ENCODE peak calls at places on chromosome 2, in eight cellular contexts. One of them, this sample, is unnamed.

GRCh38 chr2:10796703-10797102 is 15.9 kb downstream of the PDIA6 start:
- DNase-seq in CD4-positive, alpha-beta memory T cell: no peak
- DNase-seq in upper lobe of right lung: no peak
- DNase-seq in RWPE1: no peak
- DNase-seq in Panc1: no peak
- DNase-seq in naive thymus-derived CD4-positive, alpha-beta T cell: no peak
- DNase-seq in brain microvascular endothelial cell: no peak
- DNase-seq in ovary: no peak
- DNase-seq in this sample: no peak

GRCh38 chr2:134582547-134582899 is 136.3 kb downstream of the TMEM163 start:
- DNase-seq in ovary: no peak
- DNase-seq in brain microvascular endothelial cell: no peak
- DNase-seq in RWPE1: no peak
- DNase-seq in CD4-positive, alpha-beta memory T cell: no peak
- DNase-seq in Panc1: no peak
- DNase-seq in upper lobe of right lung: no peak
- DNase-seq in naive thymus-derived CD4-positive, alpha-beta T cell: no peak
- DNase-seq in this sample: no peak

GRCh38 chr2:239735131-239735828 is 289.9 kb downstream of the NDUFA10 start:
- DNase-seq in naive thymus-derived CD4-positive, alpha-beta T cell: peak
- DNase-seq in Panc1: no peak
- DNase-seq in brain microvascular endothelial cell: no peak
- DNase-seq in ovary: no peak
- DNase-seq in upper lobe of right lung: peak
- DNase-seq in RWPE1: no peak
- DNase-seq in CD4-positive, alpha-beta memory T cell: no peak
- DNase-seq in this sample: no peak

GRCh38 chr2:136110528-136110927 is 7.4 kb downstream of the CXCR4 start:
- DNase-seq in naive thymus-derived CD4-positive, alpha-beta T cell: no peak
- DNase-seq in upper lobe of right lung: no peak
- DNase-seq in CD4-positive, alpha-beta memory T cell: no peak
- DNase-seq in RWPE1: no peak
- DNase-seq in ovary: no peak
- DNase-seq in brain microvascular endothelial cell: no peak
- DNase-seq in Panc1: no peak
- DNase-seq in this sample: peak

GRCh38 chr2:181396575-181397062 is 60.6 kb upstream of the ITGA4 start:
- DNase-seq in upper lobe of right lung: no peak
- DNase-seq in brain microvascular endothelial cell: no peak
- DNase-seq in RWPE1: no peak
- DNase-seq in Panc1: no peak
- DNase-seq in CD4-positive, alpha-beta memory T cell: no peak
- DNase-seq in ovary: no peak
- DNase-seq in naive thymus-derived CD4-positive, alpha-beta T cell: no peak
- DNase-seq in this sample: no peak

GRCh38 chr2:207437136-207437856 is 92.5 kb upstream of the CREB1 start:
- DNase-seq in ovary: no peak
- DNase-seq in CD4-positive, alpha-beta memory T cell: no peak
- DNase-seq in RWPE1: no peak
- DNase-seq in brain microvascular endothelial cell: no peak
- DNase-seq in Panc1: no peak
- DNase-seq in upper lobe of right lung: no peak
- DNase-seq in naive thymus-derived CD4-positive, alpha-beta T cell: no peak
- DNase-seq in this sample: no peak

GRCh38 chr2:101516833-101517690 is 42.1 kb upstream of the RFX8 start:
- DNase-seq in RWPE1: peak
- DNase-seq in Panc1: peak
- DNase-seq in CD4-positive, alpha-beta memory T cell: peak
- DNase-seq in brain microvascular endothelial cell: peak
- DNase-seq in naive thymus-derived CD4-positive, alpha-beta T cell: no peak
- DNase-seq in ovary: no peak
- DNase-seq in upper lobe of right lung: no peak
- DNase-seq in this sample: peak

GRCh38 chr2:128602699-128603101 is 284.0 kb upstream of the HS6ST1 start:
- DNase-seq in RWPE1: no peak
- DNase-seq in CD4-positive, alpha-beta memory T cell: no peak
- DNase-seq in Panc1: no peak
- DNase-seq in naive thymus-derived CD4-positive, alpha-beta T cell: no peak
- DNase-seq in ovary: no peak
- DNase-seq in brain microvascular endothelial cell: no peak
- DNase-seq in upper lobe of right lung: peak
- DNase-seq in this sample: no peak

GRCh38 chr2:161122772-161123530 is 37.3 kb upstream of the TANK start:
- DNase-seq in CD4-positive, alpha-beta memory T cell: no peak
- DNase-seq in RWPE1: peak
- DNase-seq in Panc1: peak
- DNase-seq in ovary: peak
- DNase-seq in brain microvascular endothelial cell: peak
- DNase-seq in naive thymus-derived CD4-positive, alpha-beta T cell: no peak
- DNase-seq in upper lobe of right lung: no peak
- DNase-seq in this sample: peak

GRCh38 chr2:237691908-237692600 is 64.7 kb downstream of the LRRFIP1 start:
- DNase-seq in naive thymus-derived CD4-positive, alpha-beta T cell: peak
- DNase-seq in Panc1: no peak
- DNase-seq in ovary: peak
- DNase-seq in RWPE1: peak
- DNase-seq in CD4-positive, alpha-beta memory T cell: peak
- DNase-seq in brain microvascular endothelial cell: peak
- DNase-seq in upper lobe of right lung: peak
- DNase-seq in this sample: peak

GRCh38 chr2:75569546-75569945 is 8.8 kb upstream of the EVA1A start:
- DNase-seq in CD4-positive, alpha-beta memory T cell: no peak
- DNase-seq in brain microvascular endothelial cell: no peak
- DNase-seq in RWPE1: no peak
- DNase-seq in naive thymus-derived CD4-positive, alpha-beta T cell: no peak
- DNase-seq in ovary: no peak
- DNase-seq in upper lobe of right lung: no peak
- DNase-seq in Panc1: no peak
- DNase-seq in this sample: no peak

GRCh38 chr2:213224366-213224765 is 59.9 kb upstream of the SPAG16 start:
- DNase-seq in RWPE1: no peak
- DNase-seq in upper lobe of right lung: no peak
- DNase-seq in ovary: no peak
- DNase-seq in naive thymus-derived CD4-positive, alpha-beta T cell: no peak
- DNase-seq in CD4-positive, alpha-beta memory T cell: no peak
- DNase-seq in Panc1: no peak
- DNase-seq in brain microvascular endothelial cell: no peak
- DNase-seq in this sample: peak

GRCh38 chr2:238586931-238587775 is 160.4 kb downstream of the ASB1 start:
- DNase-seq in upper lobe of right lung: peak
- DNase-seq in Panc1: no peak
- DNase-seq in brain microvascular endothelial cell: no peak
- DNase-seq in RWPE1: no peak
- DNase-seq in ovary: no peak
- DNase-seq in naive thymus-derived CD4-positive, alpha-beta T cell: no peak
- DNase-seq in CD4-positive, alpha-beta memory T cell: no peak
- DNase-seq in this sample: no peak

GRCh38 chr2:3329491-3329890 is 48.1 kb downstream of the EIPR1 start:
- DNase-seq in CD4-positive, alpha-beta memory T cell: no peak
- DNase-seq in ovary: no peak
- DNase-seq in naive thymus-derived CD4-positive, alpha-beta T cell: no peak
- DNase-seq in RWPE1: no peak
- DNase-seq in Panc1: no peak
- DNase-seq in brain microvascular endothelial cell: no peak
- DNase-seq in upper lobe of right lung: peak
- DNase-seq in this sample: no peak

GRCh38 chr2:218859994-218860831 is 608 bp downstream of the WNT6 start:
- DNase-seq in Panc1: no peak
- DNase-seq in upper lobe of right lung: peak
- DNase-seq in ovary: peak
- DNase-seq in CD4-positive, alpha-beta memory T cell: no peak
- DNase-seq in brain microvascular endothelial cell: no peak
- DNase-seq in naive thymus-derived CD4-positive, alpha-beta T cell: no peak
- DNase-seq in RWPE1: no peak
- DNase-seq in this sample: no peak

GRCh38 chr2:196075196-196075595 is 6.6 kb upstream of the DNAH7 start:
- DNase-seq in Panc1: no peak
- DNase-seq in naive thymus-derived CD4-positive, alpha-beta T cell: no peak
- DNase-seq in RWPE1: no peak
- DNase-seq in brain microvascular endothelial cell: no peak
- DNase-seq in upper lobe of right lung: no peak
- DNase-seq in CD4-positive, alpha-beta memory T cell: no peak
- DNase-seq in ovary: no peak
- DNase-seq in this sample: no peak

GRCh38 chr2:101624706-101625332 is 72.7 kb upstream of the MAP4K4 start:
- DNase-seq in Panc1: no peak
- DNase-seq in naive thymus-derived CD4-positive, alpha-beta T cell: no peak
- DNase-seq in brain microvascular endothelial cell: no peak
- DNase-seq in RWPE1: no peak
- DNase-seq in CD4-positive, alpha-beta memory T cell: no peak
- DNase-seq in upper lobe of right lung: no peak
- DNase-seq in ovary: no peak
- DNase-seq in this sample: no peak

DNA sequence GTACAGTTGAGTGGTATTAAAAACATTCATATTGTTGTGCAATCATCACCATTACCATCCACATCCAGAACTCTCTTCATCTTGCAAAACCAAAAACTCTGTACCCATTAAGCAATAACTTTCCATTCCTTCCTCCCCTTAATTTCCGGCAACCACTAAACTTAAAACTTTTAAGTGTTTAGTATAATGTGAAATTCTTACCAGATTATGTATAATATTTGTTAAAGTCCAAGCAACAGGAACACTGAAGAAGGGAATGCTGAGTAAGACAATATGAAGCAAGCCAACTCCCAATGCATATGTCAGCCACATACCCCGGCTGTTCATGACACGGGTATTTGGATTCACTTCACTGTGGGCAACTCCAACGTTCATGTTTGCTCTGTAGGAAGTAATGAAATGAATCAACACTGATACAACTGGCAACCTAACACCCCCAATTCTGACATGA is 1.9 kb downstream of the ORMDL1 start:
- DNase-seq in naive thymus-derived CD4-positive, alpha-beta T cell: no peak
- DNase-seq in CD4-positive, alpha-beta memory T cell: no peak
- DNase-seq in brain microvascular endothelial cell: no peak
- DNase-seq in upper lobe of right lung: no peak
- DNase-seq in Panc1: no peak
- DNase-seq in RWPE1: no peak
- DNase-seq in ovary: no peak
- DNase-seq in this sample: peak
- H3K27ac ChIP-seq in naive thymus-derived CD4-positive, alpha-beta T cell: peak
- H3K27ac ChIP-seq in CD4-positive, alpha-beta memory T cell: peak
- H3K27ac ChIP-seq in brain microvascular endothelial cell: peak
- H3K27ac ChIP-seq in upper lobe of right lung: peak
- H3K27ac ChIP-seq in Panc1: no peak
- H3K27ac ChIP-seq in RWPE1: no peak
- H3K27ac ChIP-seq in ovary: no peak
- H3K27ac ChIP-seq in this sample: no peak

GRCh38 chr2:174786066-174786725 is 21.9 kb upstream of the CHRNA1 start:
- DNase-seq in ovary: no peak
- DNase-seq in brain microvascular endothelial cell: no peak
- DNase-seq in Panc1: no peak
- DNase-seq in RWPE1: no peak
- DNase-seq in upper lobe of right lung: no peak
- DNase-seq in CD4-positive, alpha-beta memory T cell: no peak
- DNase-seq in naive thymus-derived CD4-positive, alpha-beta T cell: no peak
- DNase-seq in this sample: no peak
- H3K27ac ChIP-seq in ovary: no peak
- H3K27ac ChIP-seq in brain microvascular endothelial cell: no peak
- H3K27ac ChIP-seq in Panc1: no peak
- H3K27ac ChIP-seq in RWPE1: no peak
- H3K27ac ChIP-seq in upper lobe of right lung: no peak
- H3K27ac ChIP-seq in CD4-positive, alpha-beta memory T cell: no peak
- H3K27ac ChIP-seq in naive thymus-derived CD4-positive, alpha-beta T cell: no peak
- H3K27ac ChIP-seq in this sample: no peak

DNA sequence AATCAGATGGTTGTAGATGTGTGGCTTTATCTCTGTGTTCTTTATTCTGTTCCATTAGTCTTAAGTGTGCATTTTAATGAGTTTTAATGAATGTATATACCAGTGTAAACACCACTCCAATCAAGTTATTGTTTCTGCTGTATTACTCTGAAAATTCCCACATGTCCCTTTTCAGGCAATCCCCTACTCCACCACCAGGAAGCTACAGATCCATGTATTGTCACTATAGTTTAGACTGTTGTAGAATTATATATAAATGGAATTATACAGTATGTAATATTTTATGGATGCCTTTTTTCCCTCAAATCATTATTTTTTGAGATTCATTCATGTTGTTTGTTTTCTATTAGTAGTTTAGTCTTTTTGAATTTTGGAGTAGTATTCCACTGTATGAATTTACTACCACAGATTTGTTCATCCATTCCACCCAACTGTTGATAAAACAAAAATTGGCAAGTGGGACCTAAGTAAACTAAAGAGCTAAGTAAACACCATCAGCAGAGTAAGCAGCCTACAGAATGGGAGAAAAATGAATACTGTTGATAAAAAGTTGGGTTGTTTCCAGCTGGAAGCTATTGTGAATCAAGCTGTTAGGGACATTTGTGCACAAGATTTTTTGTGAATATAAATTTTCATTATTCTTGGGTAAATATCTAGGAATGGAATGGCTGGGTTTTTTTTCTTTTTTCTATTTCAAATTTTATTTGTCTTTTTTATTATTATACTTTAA is 262.0 kb downstream of the CAMKMT start:
- DNase-seq in naive thymus-derived CD4-positive, alpha-beta T cell: no peak
- DNase-seq in brain microvascular endothelial cell: no peak
- DNase-seq in RWPE1: no peak
- DNase-seq in upper lobe of right lung: no peak
- DNase-seq in Panc1: no peak
- DNase-seq in CD4-positive, alpha-beta memory T cell: no peak
- DNase-seq in ovary: no peak
- DNase-seq in this sample: no peak
- H3K27ac ChIP-seq in naive thymus-derived CD4-positive, alpha-beta T cell: no peak
- H3K27ac ChIP-seq in brain microvascular endothelial cell: no peak
- H3K27ac ChIP-seq in RWPE1: no peak
- H3K27ac ChIP-seq in upper lobe of right lung: no peak
- H3K27ac ChIP-seq in Panc1: no peak
- H3K27ac ChIP-seq in CD4-positive, alpha-beta memory T cell: no peak
- H3K27ac ChIP-seq in ovary: no peak
- H3K27ac ChIP-seq in this sample: no peak

GRCh38 chr2:63589148-63589972 is 597 bp downstream of the MDH1 start:
- DNase-seq in ovary: no peak
- DNase-seq in RWPE1: peak
- DNase-seq in CD4-positive, alpha-beta memory T cell: no peak
- DNase-seq in upper lobe of right lung: no peak
- DNase-seq in Panc1: no peak
- DNase-seq in brain microvascular endothelial cell: no peak
- DNase-seq in naive thymus-derived CD4-positive, alpha-beta T cell: peak
- DNase-seq in this sample: peak

GRCh38 chr2:63588385-63589147 is at the start of the genes MDH1 and WDPCP:
- DNase-seq in CD4-positive, alpha-beta memory T cell: peak
- DNase-seq in naive thymus-derived CD4-positive, alpha-beta T cell: peak
- DNase-seq in ovary: peak
- DNase-seq in brain microvascular endothelial cell: peak
- DNase-seq in RWPE1: peak
- DNase-seq in upper lobe of right lung: peak
- DNase-seq in Panc1: peak
- DNase-seq in this sample: peak

GRCh38 chr2:63590621-63591408 is 2.1 kb downstream of the MDH1 start:
- DNase-seq in brain microvascular endothelial cell: no peak
- DNase-seq in ovary: no peak
- DNase-seq in Panc1: no peak
- DNase-seq in CD4-positive, alpha-beta memory T cell: no peak
- DNase-seq in naive thymus-derived CD4-positive, alpha-beta T cell: no peak
- DNase-seq in upper lobe of right lung: no peak
- DNase-seq in RWPE1: no peak
- DNase-seq in this sample: no peak

GRCh38 chr2:63594622-63595021 is 5.9 kb downstream of the MDH1 start:
- DNase-seq in ovary: no peak
- DNase-seq in Panc1: no peak
- DNase-seq in upper lobe of right lung: no peak
- DNase-seq in naive thymus-derived CD4-positive, alpha-beta T cell: no peak
- DNase-seq in brain microvascular endothelial cell: no peak
- DNase-seq in CD4-positive, alpha-beta memory T cell: no peak
- DNase-seq in RWPE1: no peak
- DNase-seq in this sample: peak

GRCh38 chr2:63591566-63592175 is 2.9 kb downstream of the MDH1 start:
- DNase-seq in CD4-positive, alpha-beta memory T cell: no peak
- DNase-seq in brain microvascular endothelial cell: no peak
- DNase-seq in naive thymus-derived CD4-positive, alpha-beta T cell: no peak
- DNase-seq in ovary: no peak
- DNase-seq in upper lobe of right lung: no peak
- DNase-seq in RWPE1: no peak
- DNase-seq in Panc1: no peak
- DNase-seq in this sample: no peak
- H3K27ac ChIP-seq in CD4-positive, alpha-beta memory T cell: no peak
- H3K27ac ChIP-seq in brain microvascular endothelial cell: no peak
- H3K27ac ChIP-seq in naive thymus-derived CD4-positive, alpha-beta T cell: no peak
- H3K27ac ChIP-seq in ovary: no peak
- H3K27ac ChIP-seq in upper lobe of right lung: no peak
- H3K27ac ChIP-seq in RWPE1: no peak
- H3K27ac ChIP-seq in Panc1: no peak
- H3K27ac ChIP-seq in this sample: no peak